ENCODE peak calls at places on chromosomes 12 and 14, in seven cellular contexts. One of them, this sample, is unnamed.

GRCh38 chr12:58500399-58500798 is 419.9 kb downstream of the LRIG3 start:
- DNase-seq in activated CD8-positive, alpha-beta memory T cell treated with anti-CD3 and anti-CD28 coated beads, Interleukin-2, amount 10 ng/mL, durations not matched to agents 7 days and 5 days: no peak
- DNase-seq in stimulated activated CD8-positive, alpha-beta memory T cell treated with anti-CD3 and anti-CD28 coated beads, Interleukin-12 subunit alpha, Interleukin-12 subunit beta, amount 100 ng/mL, for 4 hours: no peak
- DNase-seq in activated CD4-positive, CD25-positive, alpha-beta regulatory T cell: no peak
- DNase-seq in hippocampal formation: no peak
- DNase-seq in C1 segment of cervical spinal cord: no peak
- DNase-seq in activated T-helper 1 cell treated with Interleukin-2 at 50 U/mL for 16 hours: no peak
- DNase-seq in this sample: no peak

GRCh38 chr12:91663331-91663998 is 480.8 kb upstream of the DCN start:
- DNase-seq in C1 segment of cervical spinal cord: no peak
- DNase-seq in activated CD8-positive, alpha-beta memory T cell treated with anti-CD3 and anti-CD28 coated beads, Interleukin-2, amount 10 ng/mL, durations not matched to agents 7 days and 5 days: no peak
- DNase-seq in activated CD4-positive, CD25-positive, alpha-beta regulatory T cell: no peak
- DNase-seq in stimulated activated CD8-positive, alpha-beta memory T cell treated with anti-CD3 and anti-CD28 coated beads, Interleukin-12 subunit alpha, Interleukin-12 subunit beta, amount 100 ng/mL, for 4 hours: no peak
- DNase-seq in hippocampal formation: no peak
- DNase-seq in activated T-helper 1 cell treated with Interleukin-2 at 50 U/mL for 16 hours: no peak
- DNase-seq in this sample: no peak

GRCh38 chr12:88665051-88665450 is 84.8 kb upstream of the KITLG start:
- DNase-seq in activated CD8-positive, alpha-beta memory T cell treated with anti-CD3 and anti-CD28 coated beads, Interleukin-2, amount 10 ng/mL, durations not matched to agents 7 days and 5 days: no peak
- DNase-seq in hippocampal formation: no peak
- DNase-seq in stimulated activated CD8-positive, alpha-beta memory T cell treated with anti-CD3 and anti-CD28 coated beads, Interleukin-12 subunit alpha, Interleukin-12 subunit beta, amount 100 ng/mL, for 4 hours: no peak
- DNase-seq in C1 segment of cervical spinal cord: no peak
- DNase-seq in activated CD4-positive, CD25-positive, alpha-beta regulatory T cell: no peak
- DNase-seq in activated T-helper 1 cell treated with Interleukin-2 at 50 U/mL for 16 hours: no peak
- DNase-seq in this sample: no peak

GRCh38 chr14:54625158-54625557 is 58.2 kb downstream of the SAMD4A start:
- DNase-seq in activated CD8-positive, alpha-beta memory T cell treated with anti-CD3 and anti-CD28 coated beads, Interleukin-2, amount 10 ng/mL, durations not matched to agents 7 days and 5 days: no peak
- DNase-seq in stimulated activated CD8-positive, alpha-beta memory T cell treated with anti-CD3 and anti-CD28 coated beads, Interleukin-12 subunit alpha, Interleukin-12 subunit beta, amount 100 ng/mL, for 4 hours: no peak
- DNase-seq in C1 segment of cervical spinal cord: no peak
- DNase-seq in activated CD4-positive, CD25-positive, alpha-beta regulatory T cell: no peak
- DNase-seq in hippocampal formation: no peak
- DNase-seq in activated T-helper 1 cell treated with Interleukin-2 at 50 U/mL for 16 hours: no peak
- DNase-seq in this sample: no peak

GRCh38 chr12:21429994-21430393 is 7.5 kb upstream of the PYROXD1 start:
- DNase-seq in activated CD8-positive, alpha-beta memory T cell treated with anti-CD3 and anti-CD28 coated beads, Interleukin-2, amount 10 ng/mL, durations not matched to agents 7 days and 5 days: no peak
- DNase-seq in activated T-helper 1 cell treated with Interleukin-2 at 50 U/mL for 16 hours: no peak
- DNase-seq in hippocampal formation: no peak
- DNase-seq in stimulated activated CD8-positive, alpha-beta memory T cell treated with anti-CD3 and anti-CD28 coated beads, Interleukin-12 subunit alpha, Interleukin-12 subunit beta, amount 100 ng/mL, for 4 hours: no peak
- DNase-seq in C1 segment of cervical spinal cord: no peak
- DNase-seq in activated CD4-positive, CD25-positive, alpha-beta regulatory T cell: no peak
- DNase-seq in this sample: no peak

GRCh38 chr12:100248886-100249285 is 18.0 kb downstream of the DEPDC4 start:
- DNase-seq in activated CD4-positive, CD25-positive, alpha-beta regulatory T cell: no peak
- DNase-seq in activated T-helper 1 cell treated with Interleukin-2 at 50 U/mL for 16 hours: no peak
- DNase-seq in hippocampal formation: no peak
- DNase-seq in stimulated activated CD8-positive, alpha-beta memory T cell treated with anti-CD3 and anti-CD28 coated beads, Interleukin-12 subunit alpha, Interleukin-12 subunit beta, amount 100 ng/mL, for 4 hours: no peak
- DNase-seq in C1 segment of cervical spinal cord: no peak
- DNase-seq in activated CD8-positive, alpha-beta memory T cell treated with anti-CD3 and anti-CD28 coated beads, Interleukin-2, amount 10 ng/mL, durations not matched to agents 7 days and 5 days: no peak
- DNase-seq in this sample: no peak

GRCh38 chr14:85380891-85381290 is 149.1 kb upstream of the FLRT2 start:
- DNase-seq in activated CD8-positive, alpha-beta memory T cell treated with anti-CD3 and anti-CD28 coated beads, Interleukin-2, amount 10 ng/mL, durations not matched to agents 7 days and 5 days: no peak
- DNase-seq in activated T-helper 1 cell treated with Interleukin-2 at 50 U/mL for 16 hours: no peak
- DNase-seq in stimulated activated CD8-positive, alpha-beta memory T cell treated with anti-CD3 and anti-CD28 coated beads, Interleukin-12 subunit alpha, Interleukin-12 subunit beta, amount 100 ng/mL, for 4 hours: no peak
- DNase-seq in hippocampal formation: no peak
- DNase-seq in C1 segment of cervical spinal cord: no peak
- DNase-seq in activated CD4-positive, CD25-positive, alpha-beta regulatory T cell: no peak
- DNase-seq in this sample: no peak

GRCh38 chr14:24241829-24242443 is 487 bp downstream of the TINF2 start:
- DNase-seq in hippocampal formation: peak
- DNase-seq in activated CD8-positive, alpha-beta memory T cell treated with anti-CD3 and anti-CD28 coated beads, Interleukin-2, amount 10 ng/mL, durations not matched to agents 7 days and 5 days: peak
- DNase-seq in activated T-helper 1 cell treated with Interleukin-2 at 50 U/mL for 16 hours: peak
- DNase-seq in stimulated activated CD8-positive, alpha-beta memory T cell treated with anti-CD3 and anti-CD28 coated beads, Interleukin-12 subunit alpha, Interleukin-12 subunit beta, amount 100 ng/mL, for 4 hours: no peak
- DNase-seq in activated CD4-positive, CD25-positive, alpha-beta regulatory T cell: peak
- DNase-seq in C1 segment of cervical spinal cord: no peak
- DNase-seq in this sample: peak

GRCh38 chr14:101897326-101897725 is 67.0 kb upstream of the DYNC1H1 start:
- DNase-seq in activated CD4-positive, CD25-positive, alpha-beta regulatory T cell: no peak
- DNase-seq in activated T-helper 1 cell treated with Interleukin-2 at 50 U/mL for 16 hours: no peak
- DNase-seq in hippocampal formation: no peak
- DNase-seq in activated CD8-positive, alpha-beta memory T cell treated with anti-CD3 and anti-CD28 coated beads, Interleukin-2, amount 10 ng/mL, durations not matched to agents 7 days and 5 days: no peak
- DNase-seq in C1 segment of cervical spinal cord: no peak
- DNase-seq in stimulated activated CD8-positive, alpha-beta memory T cell treated with anti-CD3 and anti-CD28 coated beads, Interleukin-12 subunit alpha, Interleukin-12 subunit beta, amount 100 ng/mL, for 4 hours: no peak
- DNase-seq in this sample: no peak

GRCh38 chr12:28708918-28709371 is 440.1 kb upstream of the FAR2 start:
- DNase-seq in activated CD4-positive, CD25-positive, alpha-beta regulatory T cell: no peak
- DNase-seq in hippocampal formation: no peak
- DNase-seq in activated CD8-positive, alpha-beta memory T cell treated with anti-CD3 and anti-CD28 coated beads, Interleukin-2, amount 10 ng/mL, durations not matched to agents 7 days and 5 days: no peak
- DNase-seq in C1 segment of cervical spinal cord: no peak
- DNase-seq in activated T-helper 1 cell treated with Interleukin-2 at 50 U/mL for 16 hours: no peak
- DNase-seq in stimulated activated CD8-positive, alpha-beta memory T cell treated with anti-CD3 and anti-CD28 coated beads, Interleukin-12 subunit alpha, Interleukin-12 subunit beta, amount 100 ng/mL, for 4 hours: no peak
- DNase-seq in this sample: no peak

GRCh38 chr14:67668559-67668958 is 5.9 kb downstream of the VTI1B start:
- DNase-seq in activated T-helper 1 cell treated with Interleukin-2 at 50 U/mL for 16 hours: no peak
- DNase-seq in activated CD4-positive, CD25-positive, alpha-beta regulatory T cell: no peak
- DNase-seq in C1 segment of cervical spinal cord: no peak
- DNase-seq in stimulated activated CD8-positive, alpha-beta memory T cell treated with anti-CD3 and anti-CD28 coated beads, Interleukin-12 subunit alpha, Interleukin-12 subunit beta, amount 100 ng/mL, for 4 hours: no peak
- DNase-seq in hippocampal formation: no peak
- DNase-seq in activated CD8-positive, alpha-beta memory T cell treated with anti-CD3 and anti-CD28 coated beads, Interleukin-2, amount 10 ng/mL, durations not matched to agents 7 days and 5 days: no peak
- DNase-seq in this sample: no peak

GRCh38 chr14:90717916-90718315 is 98.3 kb downstream of the TTC7B start:
- DNase-seq in stimulated activated CD8-positive, alpha-beta memory T cell treated with anti-CD3 and anti-CD28 coated beads, Interleukin-12 subunit alpha, Interleukin-12 subunit beta, amount 100 ng/mL, for 4 hours: no peak
- DNase-seq in activated CD4-positive, CD25-positive, alpha-beta regulatory T cell: no peak
- DNase-seq in activated CD8-positive, alpha-beta memory T cell treated with anti-CD3 and anti-CD28 coated beads, Interleukin-2, amount 10 ng/mL, durations not matched to agents 7 days and 5 days: no peak
- DNase-seq in C1 segment of cervical spinal cord: no peak
- DNase-seq in hippocampal formation: no peak
- DNase-seq in activated T-helper 1 cell treated with Interleukin-2 at 50 U/mL for 16 hours: no peak
- DNase-seq in this sample: no peak

GRCh38 chr14:102873131-102873530 is 49.3 kb upstream of the AMN start:
- DNase-seq in stimulated activated CD8-positive, alpha-beta memory T cell treated with anti-CD3 and anti-CD28 coated beads, Interleukin-12 subunit alpha, Interleukin-12 subunit beta, amount 100 ng/mL, for 4 hours: no peak
- DNase-seq in hippocampal formation: no peak
- DNase-seq in C1 segment of cervical spinal cord: no peak
- DNase-seq in activated CD4-positive, CD25-positive, alpha-beta regulatory T cell: no peak
- DNase-seq in activated T-helper 1 cell treated with Interleukin-2 at 50 U/mL for 16 hours: no peak
- DNase-seq in activated CD8-positive, alpha-beta memory T cell treated with anti-CD3 and anti-CD28 coated beads, Interleukin-2, amount 10 ng/mL, durations not matched to agents 7 days and 5 days: no peak
- DNase-seq in this sample: peak

GRCh38 chr14:105092912-105093425 is 27.7 kb upstream of the GPR132 start:
- DNase-seq in activated CD8-positive, alpha-beta memory T cell treated with anti-CD3 and anti-CD28 coated beads, Interleukin-2, amount 10 ng/mL, durations not matched to agents 7 days and 5 days: peak
- DNase-seq in activated T-helper 1 cell treated with Interleukin-2 at 50 U/mL for 16 hours: peak
- DNase-seq in hippocampal formation: no peak
- DNase-seq in activated CD4-positive, CD25-positive, alpha-beta regulatory T cell: no peak
- DNase-seq in C1 segment of cervical spinal cord: no peak
- DNase-seq in stimulated activated CD8-positive, alpha-beta memory T cell treated with anti-CD3 and anti-CD28 coated beads, Interleukin-12 subunit alpha, Interleukin-12 subunit beta, amount 100 ng/mL, for 4 hours: peak
- DNase-seq in this sample: peak

This sample was measured in mucosa of descending colon.